ENCODE peak calls at places on chromosomes 4 and X, in ten cellular contexts. Y is neural crest cell; L is NCI-H187; B is stimulated activated CD8-positive, alpha-beta memory T cell treated with anti-CD3 and anti-CD28 coated beads, Interleukin-4, amount 100 ng/mL, for 24 hours; P is left cardiac atrium; V is substantia nigra; E is mammary epithelial cell; H is activated CD8-positive, alpha-beta memory T cell treated with anti-CD3 and anti-CD28 coated beads for 4 hours; J is GM12865; D is naive thymus-derived CD8-positive, alpha-beta T cell. G is an unnamed sample.

GRCh38 chr4:151626228-151626627 is 134.6 kb downstream of the GATB start:
- DNase-seq in Y (no peak), L (no peak), B (no peak), P (no peak), V (no peak), E (no peak), H (no peak), J (no peak), D (no peak), G (no peak)

GRCh38 chr4:123856689-123857545 is 460.3 kb downstream of the SPRY1 start:
- DNase-seq in Y (peak), L (no peak), B (no peak), P (peak), V (no peak), E (no peak), H (no peak), J (no peak), D (no peak), G (peak)

GRCh38 chr4:1578301-1578781 is 105.8 kb downstream of the FAM53A start:
- DNase-seq in Y (no peak), L (no peak), B (no peak), P (peak), V (no peak), E (no peak), H (no peak), J (no peak), D (no peak), G (no peak)

GRCh38 chr4:104549736-104550135 is 55.0 kb upstream of the CXXC4 start:
- DNase-seq in Y (no peak), L (no peak), B (no peak), P (no peak), V (no peak), E (no peak), H (no peak), J (no peak), D (no peak), G (no peak)

GRCh38 chr4:169311643-169312365 is 41.0 kb upstream of the SH3RF1 start:
- DNase-seq in Y (peak), L (no peak), B (no peak), P (no peak), V (no peak), E (peak), H (no peak), J (peak), D (no peak), G (no peak)

GRCh38 chr4:99180367-99181169 is 36.5 kb upstream of the ADH4 start:
- DNase-seq in Y (no peak), L (no peak), B (no peak), P (no peak), V (no peak), E (peak), H (no peak), J (no peak), D (no peak), G (no peak)

GRCh38 chr4:32119907-32120306 is 1399.7 kb downstream of the PCDH7 start:
- DNase-seq in Y (no peak), L (no peak), B (no peak), P (no peak), V (no peak), E (no peak), H (no peak), J (no peak), D (no peak), G (no peak)

GRCh38 chr4:2878346-2878745 is 34.7 kb downstream of the ADD1 start:
- DNase-seq in Y (no peak), L (no peak), B (no peak), P (no peak), V (no peak), E (no peak), H (no peak), J (no peak), D (no peak), G (no peak)

GRCh38 chr4:22881416-22881815 is 188.7 kb downstream of the GBA3 start:
- DNase-seq in Y (no peak), L (no peak), B (no peak), P (no peak), V (no peak), E (no peak), H (no peak), J (no peak), D (no peak), G (no peak)

GRCh38 chr4:84750260-84750955 is 167.5 kb downstream of the CDS1 start:
- DNase-seq in Y (no peak), L (no peak), B (no peak), P (no peak), V (no peak), E (peak), H (no peak), J (peak), D (no peak), G (peak)

GRCh38 chr4:5940470-5941203 is 47.8 kb upstream of the CRMP1 start:
- DNase-seq in Y (no peak), L (peak), B (no peak), P (no peak), V (no peak), E (no peak), H (no peak), J (no peak), D (no peak), G (no peak)

GRCh38 chr4:147730333-147730732 is 1.6 kb upstream of the ARHGAP10 start:
- DNase-seq in Y (no peak), L (no peak), B (no peak), P (no peak), V (no peak), E (no peak), H (no peak), J (no peak), D (no peak), G (no peak)

GRCh38 chr4:79294064-79294463 is 31.8 kb downstream of the NAA11 start:
- DNase-seq in Y (no peak), L (no peak), B (no peak), P (no peak), V (no peak), E (no peak), H (no peak), J (no peak), D (no peak), G (no peak)

GRCh38 chrX:71556026-71556425 is 22.2 kb upstream of the GCNA start:
- DNase-seq in Y (no peak), L (no peak), B (no peak), P (no peak), V (no peak), E (no peak), H (no peak), J (no peak), D (no peak), G (no peak)

GRCh38 chr4:153209410-153209809 is 5.2 kb downstream of the TRIM2 start:
- DNase-seq in Y (no peak), L (no peak), B (no peak), P (no peak), V (no peak), E (no peak), H (no peak), J (no peak), D (no peak), G (no peak)

GRCh38 chr4:3436798-3437581 is 4.8 kb upstream of the HGFAC start:
- DNase-seq in Y (no peak), L (no peak), B (no peak), P (no peak), V (no peak), E (peak), H (no peak), J (peak), D (no peak), G (no peak)

GRCh38 chrX:40153335-40154221 is 55.8 kb upstream of the BCOR start:
- DNase-seq in Y (peak), L (peak), B (peak), P (peak), V (peak), E (no peak), H (no peak), J (peak), D (peak), G (peak)

GRCh38 chrX:46912673-46913491 is 661 bp downstream of the JADE3 start:
- DNase-seq in Y (peak), L (no peak), B (no peak), P (peak), V (peak), E (peak), H (no peak), J (peak), D (peak), G (no peak)